ENCODE peak calls at places on chromosomes 3 and 15, in seven cellular contexts. D is astrocyte, T is body of pancreas, H is brain microvascular endothelial cell, A is sigmoid colon, X is heart left ventricle, F is lower lobe of right lung. L is an unnamed sample. For H3K27me3, the result is how much of the 10 kb centered on the place peaks cover.

GRCh38 chr3:50749822-50750221 is 75.1 kb downstream of the DOCK3 start:
- DNase-seq in D (no peak), T (no peak), H (no peak), A (no peak), X (no peak), F (no peak), L (no peak)

GRCh38 chr3:136251511-136251910 is 1.4 kb downstream of the PCCB start:
- DNase-seq in D (no peak), T (peak), H (no peak), A (no peak), X (no peak), F (no peak), L (peak)

GRCh38 chr15:96767703-96768434 is 437.4 kb downstream of the NR2F2 start:
- DNase-seq in D (no peak), T (no peak), H (peak), A (no peak), X (no peak), F (no peak), L (no peak)

GRCh38 chr3:12049675-12050074 is 45.5 kb downstream of the SYN2 start:
- DNase-seq in D (no peak), T (no peak), H (no peak), A (no peak), X (no peak), F (no peak), L (peak)

GRCh38 chr3:57068437-57069089 is 8.1 kb downstream of the SPATA12 start:
- DNase-seq in D (peak), T (peak), H (peak), A (peak), X (peak), F (no peak), L (peak)

GRCh38 chr3:197125601-197126000 is 96.0 kb upstream of the MELTF start:
- DNase-seq in D (peak), T (no peak), H (peak), A (no peak), X (no peak), F (no peak), L (peak)

GRCh38 chr15:48759921-48760320 is 50.9 kb downstream of the CEP152 start:
- DNase-seq in D (no peak), T (no peak), H (no peak), A (no peak), X (no peak), F (no peak), L (peak)

GRCh38 chr15:74156018-74156417 is 17.5 kb upstream of the ISLR start:
- DNase-seq in D (no peak), T (no peak), H (no peak), A (no peak), X (no peak), F (no peak), L (no peak)

GRCh38 chr3:33980252-33980651 is 181.8 kb downstream of the PDCD6IP start:
- DNase-seq in D (peak), T (peak), H (peak), A (no peak), X (no peak), F (no peak), L (peak)

GRCh38 chr3:185630182-185630622 is 44.1 kb downstream of the SENP2 start:
- DNase-seq in D (peak), T (peak), H (peak), A (no peak), X (peak), F (peak), L (peak)

GRCh38 chr3:135448520-135448919 is 517.0 kb upstream of the PPP2R3A start:
- DNase-seq in D (no peak), T (no peak), H (no peak), A (no peak), X (no peak), F (no peak), L (no peak)

GRCh38 chr3:152365766-152366593 is 97.3 kb downstream of the MBNL1 start:
- DNase-seq in D (peak), T (no peak), H (no peak), A (no peak), X (no peak), F (no peak), L (peak)

GRCh38 chr15:83471307-83471866 is 24.2 kb downstream of the SH3GL3 start:
- DNase-seq in D (no peak), T (no peak), H (no peak), A (no peak), X (no peak), F (no peak), L (no peak)

GRCh38 chr15:44194397-44195150 is 497 bp downstream of the FRMD5 start:
- DNase-seq in D (peak), T (peak), H (peak), A (peak), X (peak), F (peak), L (peak)

GRCh38 chr3:152436707-152437615 is 168.2 kb downstream of the MBNL1 start:
- DNase-seq in D (no peak), T (no peak), H (no peak), A (no peak), X (no peak), F (no peak), L (no peak)

GRCh38 chr15:67547836-67548531 is 5.5 kb downstream of the MAP2K5 start:
- DNase-seq in D (peak), T (no peak), H (peak), A (no peak), X (no peak), F (no peak), L (peak)

GRCh38 chr15:33131880-33132279 is 62.6 kb downstream of the FMN1 start:
- DNase-seq in D (peak), T (no peak), H (peak), A (no peak), X (no peak), F (no peak), L (peak)

GRCh38 chr3:78825118-78825857 is 942.5 kb downstream of the ROBO1 start:
- DNase-seq in D (no peak), T (no peak), H (no peak), A (no peak), X (no peak), F (no peak), L (no peak)

GRCh38 chr15:74402873-74403589 is 30.7 kb downstream of the SEMA7A start:
- DNase-seq in D (no peak), T (no peak), H (no peak), A (no peak), X (no peak), F (peak), L (no peak)

GRCh38 chr3:40911264-40911663 is 288.0 kb upstream of the CTNNB1 start:
- DNase-seq in D (no peak), T (no peak), H (no peak), A (no peak), X (no peak), F (no peak), L (no peak)

GRCh38 chr3:168249539-168250414 is 154.1 kb upstream of the GOLIM4 start:
- DNase-seq in D (peak), T (peak), H (peak), A (peak), X (peak), F (peak), L (peak)

GRCh38 chr3:183224581-183224980 is 28.5 kb upstream of the B3GNT5 start:
- DNase-seq in D (no peak), T (no peak), H (no peak), A (no peak), X (no peak), F (no peak), L (no peak)

GRCh38 chr3:4990061-4990460 is 10.8 kb downstream of the BHLHE40 start:
- DNase-seq in D (no peak), T (no peak), H (no peak), A (no peak), X (no peak), F (no peak), L (peak)

GRCh38 chr3:37221407-37221806 is 47.0 kb upstream of the LRRFIP2 start:
- DNase-seq in D (peak), T (no peak), H (peak), A (no peak), X (no peak), F (no peak), L (peak)

GRCh38 chr15:57772223-57772957 is 65.9 kb downstream of the POLR2M start:
- DNase-seq in D (peak), T (no peak), H (peak), A (no peak), X (no peak), F (no peak), L (peak)

GRCh38 chr3:184178522-184179138 is 4.0 kb downstream of the AP2M1 start:
- DNase-seq in D (no peak), T (no peak), H (no peak), A (peak), X (no peak), F (no peak), L (no peak)

GRCh38 chr3:156459434-156459833 is 95.5 kb downstream of the SSR3 start:
- DNase-seq in D (no peak), T (peak), H (no peak), A (peak), X (peak), F (no peak), L (no peak)

GRCh38 chr3:172188511-172188910 is 149.1 kb downstream of the FNDC3B start:
- DNase-seq in D (no peak), T (no peak), H (no peak), A (no peak), X (no peak), F (no peak), L (no peak)
- H3K4me3 ChIP-seq in D (no peak), T (no peak), H (no peak), A (no peak), X (no peak), F (no peak), L (no peak)

DNA sequence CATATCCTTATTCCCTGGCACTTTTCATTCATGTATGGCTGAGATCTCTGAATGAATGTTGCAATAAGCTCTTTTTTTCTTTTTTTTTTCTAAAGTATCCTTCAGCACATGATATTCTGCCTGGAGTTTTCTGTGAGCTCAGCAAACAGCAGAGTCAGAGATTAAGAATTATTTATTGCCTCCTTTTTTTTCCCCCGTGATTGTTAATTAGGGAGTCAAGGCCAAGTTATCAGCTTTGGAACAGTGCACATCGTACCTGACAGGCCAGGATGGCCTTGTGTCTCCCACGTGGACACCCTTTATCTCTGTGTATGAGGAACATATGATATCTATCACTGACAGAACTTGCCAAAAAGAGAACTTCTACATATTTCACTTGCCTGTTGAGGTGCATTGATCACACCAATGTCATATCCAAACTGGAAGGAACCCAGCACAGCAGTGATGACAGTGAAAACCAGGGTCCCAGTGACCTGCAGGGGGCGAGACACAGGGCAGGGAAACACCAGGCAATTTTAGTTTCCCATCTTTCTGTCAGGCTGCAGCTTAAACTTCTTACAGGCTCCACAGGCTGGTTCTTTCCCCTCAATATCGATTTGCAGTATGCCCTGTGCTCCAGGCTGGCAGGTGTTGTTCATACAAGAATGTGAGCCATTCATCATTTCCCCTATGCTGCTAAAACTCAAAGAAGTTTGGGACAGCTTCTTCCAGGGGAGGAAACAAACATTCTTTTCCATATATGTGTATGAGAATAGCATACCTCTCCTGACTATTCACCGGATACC is 8.2 kb downstream of the SLC2A2 start:
- DNase-seq in D (peak), T (peak), H (no peak), A (no peak), X (no peak), F (no peak), L (no peak)
- TF ChIP-seq CTCF in D (no peak), T (no peak), H (peak), A (no peak), X (no peak), F (no peak), L (no peak)

GRCh38 chr15:69574506-69574905 is 121.9 kb downstream of the RPLP1 start:
- DNase-seq in D (no peak), T (no peak), H (no peak), A (no peak), X (no peak), F (no peak), L (no peak)
- H3K27me3 ChIP-seq in D (under half), T (under half), H (under half), A (under half), X (under half), F (under half), L (half or more)

GRCh38 chr3:46565607-46566039 is 479 bp downstream of the LRRC2 start:
- DNase-seq in D (no peak), T (peak), H (no peak), A (no peak), X (peak), F (no peak), L (no peak)

GRCh38 chr3:46561951-46562350 is 4.2 kb downstream of the LRRC2 start:
- DNase-seq in D (no peak), T (no peak), H (no peak), A (no peak), X (no peak), F (no peak), L (no peak)

GRCh38 chr3:46566040-46566631 is at the start of gene LRRC2:
- DNase-seq in D (peak), T (peak), H (peak), A (peak), X (peak), F (no peak), L (peak)

GRCh38 chr3:46565113-46565490 is 1.0 kb downstream of the LRRC2 start:
- DNase-seq in D (no peak), T (no peak), H (no peak), A (no peak), X (no peak), F (no peak), L (no peak)

GRCh38 chr3:46564190-46565112 is 1.7 kb downstream of the LRRC2 start:
- DNase-seq in D (peak), T (no peak), H (no peak), A (no peak), X (peak), F (no peak), L (no peak)
- H3K4me3 ChIP-seq in D (no peak), T (no peak), H (no peak), A (no peak), X (peak), F (no peak), L (no peak)

DNA sequence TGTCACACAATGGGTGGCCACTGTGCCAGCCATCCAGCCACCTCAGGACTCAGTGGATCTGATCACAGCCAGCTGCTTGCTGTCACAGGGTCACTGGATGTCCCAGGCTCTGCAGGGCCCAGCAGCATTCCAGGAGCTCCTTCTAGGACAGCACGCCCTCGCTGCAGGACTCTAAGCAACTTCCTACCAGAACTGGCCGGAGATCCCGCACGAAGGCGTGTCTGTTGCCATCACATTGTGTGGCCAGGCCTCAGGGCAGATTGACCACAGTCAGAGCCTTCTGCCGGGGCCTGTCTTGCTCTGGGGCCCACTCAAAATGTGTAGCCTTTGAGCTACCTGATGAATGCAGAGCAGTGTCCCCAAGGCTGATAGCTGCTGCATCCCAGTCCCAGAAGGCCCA is 24.6 kb downstream of the DNAJB8 start:
- DNase-seq in D (no peak), T (no peak), H (no peak), A (no peak), X (no peak), F (no peak), L (no peak)
- TF ChIP-seq CTCF in D (no peak), T (no peak), H (no peak), A (no peak), X (no peak), F (no peak), L (no peak)

DNA sequence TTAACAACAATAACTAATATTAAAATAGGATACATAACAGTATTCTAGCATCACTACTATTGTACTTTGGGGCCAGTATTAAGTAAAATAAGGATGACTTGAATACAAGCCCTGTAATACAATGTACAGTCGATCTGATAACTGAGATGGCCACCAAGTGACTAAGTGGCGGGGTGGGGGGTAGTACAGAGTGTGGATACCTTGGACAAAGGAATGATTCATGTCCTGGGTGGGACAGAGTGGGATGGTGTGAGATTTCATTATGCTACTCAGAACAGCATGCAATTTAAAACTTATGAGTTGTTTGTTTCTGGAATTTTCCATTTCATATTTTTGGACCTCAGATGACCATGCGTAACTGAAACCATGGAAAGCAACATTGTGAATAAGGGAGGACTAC is 46.0 kb downstream of the SLC7A14 start:
- DNase-seq in D (no peak), T (no peak), H (peak), A (no peak), X (no peak), F (no peak), L (no peak)
- H3K27me3 ChIP-seq in D (under half), T (under half), H (under half), A (under half), X (under half), F (under half), L (under half)

GRCh38 chr3:49029563-49029884 is 326 bp upstream of the IMPDH2 start:
- DNase-seq in D (no peak), T (no peak), H (no peak), A (no peak), X (no peak), F (no peak), L (no peak)
- H3K4me3 ChIP-seq in D (peak), T (no peak), H (no peak), A (peak), X (peak), F (peak), L (peak)